ENCODE peak calls at places on chromosomes 3 and 15, in eight cellular contexts. One of them, this sample, is unnamed.

GRCh38 chr3:65597225-65597951 is 441.3 kb downstream of the MAGI1 start:
- DNase-seq in CD8-positive, alpha-beta T cell: no peak
- DNase-seq in tibial nerve: no peak
- DNase-seq in choroid plexus epithelial cell: no peak
- DNase-seq in astrocyte of the spinal cord: no peak
- DNase-seq in stomach: peak; percentile 34
- DNase-seq in fibroblast of pulmonary artery: peak; percentile 35
- DNase-seq in testis: peak; percentile 20
- DNase-seq in this sample: peak; percentile 25

GRCh38 chr15:99749386-99749785 is 16.1 kb upstream of the LYSMD4 start:
- DNase-seq in CD8-positive, alpha-beta T cell: no peak
- DNase-seq in tibial nerve: no peak
- DNase-seq in choroid plexus epithelial cell: no peak
- DNase-seq in astrocyte of the spinal cord: no peak
- DNase-seq in stomach: no peak
- DNase-seq in fibroblast of pulmonary artery: no peak
- DNase-seq in testis: no peak
- DNase-seq in this sample: no peak

GRCh38 chr3:94433811-94434210 is 370.9 kb downstream of the NSUN3 start:
- DNase-seq in CD8-positive, alpha-beta T cell: no peak
- DNase-seq in tibial nerve: no peak
- DNase-seq in choroid plexus epithelial cell: peak; percentile 62
- DNase-seq in astrocyte of the spinal cord: peak; percentile 22
- DNase-seq in stomach: no peak
- DNase-seq in fibroblast of pulmonary artery: peak; percentile 44
- DNase-seq in testis: no peak
- DNase-seq in this sample: no peak

GRCh38 chr3:122421101-122421500 is 5.2 kb upstream of the WDR5B start:
- DNase-seq in CD8-positive, alpha-beta T cell: no peak
- DNase-seq in tibial nerve: no peak
- DNase-seq in choroid plexus epithelial cell: no peak
- DNase-seq in astrocyte of the spinal cord: no peak
- DNase-seq in stomach: no peak
- DNase-seq in fibroblast of pulmonary artery: no peak
- DNase-seq in testis: no peak
- DNase-seq in this sample: no peak

GRCh38 chr3:126543457-126544090 is 15.2 kb downstream of the C3orf22 start:
- DNase-seq in CD8-positive, alpha-beta T cell: no peak
- DNase-seq in tibial nerve: no peak
- DNase-seq in choroid plexus epithelial cell: no peak
- DNase-seq in astrocyte of the spinal cord: no peak
- DNase-seq in stomach: peak; percentile 10
- DNase-seq in fibroblast of pulmonary artery: no peak
- DNase-seq in testis: peak; percentile 7
- DNase-seq in this sample: no peak

GRCh38 chr3:179464296-179465092 is 13.2 kb upstream of the GNB4 start:
- DNase-seq in CD8-positive, alpha-beta T cell: no peak
- DNase-seq in tibial nerve: no peak
- DNase-seq in choroid plexus epithelial cell: no peak
- DNase-seq in astrocyte of the spinal cord: no peak
- DNase-seq in stomach: no peak
- DNase-seq in fibroblast of pulmonary artery: no peak
- DNase-seq in testis: no peak
- DNase-seq in this sample: no peak

GRCh38 chr3:119662604-119663377 is 2.4 kb upstream of the POPDC2 start:
- DNase-seq in CD8-positive, alpha-beta T cell: no peak
- DNase-seq in tibial nerve: no peak
- DNase-seq in choroid plexus epithelial cell: peak; percentile 63
- DNase-seq in astrocyte of the spinal cord: peak; percentile 17
- DNase-seq in stomach: no peak
- DNase-seq in fibroblast of pulmonary artery: peak; percentile 45
- DNase-seq in testis: peak; percentile 53
- DNase-seq in this sample: peak; percentile 55

GRCh38 chr3:101158374-101158773 is 162.0 kb downstream of the IMPG2 start:
- DNase-seq in CD8-positive, alpha-beta T cell: no peak
- DNase-seq in tibial nerve: no peak
- DNase-seq in choroid plexus epithelial cell: no peak
- DNase-seq in astrocyte of the spinal cord: no peak
- DNase-seq in stomach: no peak
- DNase-seq in fibroblast of pulmonary artery: no peak
- DNase-seq in testis: no peak
- DNase-seq in this sample: peak; percentile 8

GRCh38 chr15:36108539-36108938 is 470.9 kb upstream of the CDIN1 start:
- DNase-seq in CD8-positive, alpha-beta T cell: no peak
- DNase-seq in tibial nerve: no peak
- DNase-seq in choroid plexus epithelial cell: no peak
- DNase-seq in astrocyte of the spinal cord: no peak
- DNase-seq in stomach: no peak
- DNase-seq in fibroblast of pulmonary artery: no peak
- DNase-seq in testis: no peak
- DNase-seq in this sample: no peak

GRCh38 chr3:111627092-111627491 is 31.9 kb upstream of the ZBED2 start:
- DNase-seq in CD8-positive, alpha-beta T cell: no peak
- DNase-seq in tibial nerve: no peak
- DNase-seq in choroid plexus epithelial cell: peak; percentile 9
- DNase-seq in astrocyte of the spinal cord: no peak
- DNase-seq in stomach: no peak
- DNase-seq in fibroblast of pulmonary artery: no peak
- DNase-seq in testis: no peak
- DNase-seq in this sample: no peak

GRCh38 chr3:85342915-85343314 is 384.1 kb downstream of the CADM2 start:
- DNase-seq in CD8-positive, alpha-beta T cell: no peak
- DNase-seq in tibial nerve: no peak
- DNase-seq in choroid plexus epithelial cell: peak; percentile 30
- DNase-seq in astrocyte of the spinal cord: no peak
- DNase-seq in stomach: no peak
- DNase-seq in fibroblast of pulmonary artery: no peak
- DNase-seq in testis: peak; percentile 35
- DNase-seq in this sample: no peak

GRCh38 chr3:128965818-128966217 is 28.1 kb downstream of the CFAP92 start:
- DNase-seq in CD8-positive, alpha-beta T cell: no peak
- DNase-seq in tibial nerve: no peak
- DNase-seq in choroid plexus epithelial cell: no peak
- DNase-seq in astrocyte of the spinal cord: no peak
- DNase-seq in stomach: no peak
- DNase-seq in fibroblast of pulmonary artery: no peak
- DNase-seq in testis: no peak
- DNase-seq in this sample: no peak

GRCh38 chr15:94287794-94288246 is 56.5 kb downstream of the MCTP2 start:
- DNase-seq in CD8-positive, alpha-beta T cell: peak; percentile 27
- DNase-seq in tibial nerve: no peak
- DNase-seq in choroid plexus epithelial cell: no peak
- DNase-seq in astrocyte of the spinal cord: no peak
- DNase-seq in stomach: peak; percentile 31
- DNase-seq in fibroblast of pulmonary artery: no peak
- DNase-seq in testis: no peak
- DNase-seq in this sample: no peak

GRCh38 chr3:50587806-50588758 is 18.8 kb downstream of the HEMK1 start:
- DNase-seq in CD8-positive, alpha-beta T cell: peak; percentile 57
- DNase-seq in tibial nerve: no peak
- DNase-seq in choroid plexus epithelial cell: no peak
- DNase-seq in astrocyte of the spinal cord: no peak
- DNase-seq in stomach: no peak
- DNase-seq in fibroblast of pulmonary artery: no peak
- DNase-seq in testis: no peak
- DNase-seq in this sample: no peak

GRCh38 chr15:100020614-100021013 is 287.4 kb upstream of the LYSMD4 start:
- DNase-seq in CD8-positive, alpha-beta T cell: no peak
- DNase-seq in tibial nerve: no peak
- DNase-seq in choroid plexus epithelial cell: no peak
- DNase-seq in astrocyte of the spinal cord: no peak
- DNase-seq in stomach: no peak
- DNase-seq in fibroblast of pulmonary artery: no peak
- DNase-seq in testis: no peak
- DNase-seq in this sample: no peak

DNA sequence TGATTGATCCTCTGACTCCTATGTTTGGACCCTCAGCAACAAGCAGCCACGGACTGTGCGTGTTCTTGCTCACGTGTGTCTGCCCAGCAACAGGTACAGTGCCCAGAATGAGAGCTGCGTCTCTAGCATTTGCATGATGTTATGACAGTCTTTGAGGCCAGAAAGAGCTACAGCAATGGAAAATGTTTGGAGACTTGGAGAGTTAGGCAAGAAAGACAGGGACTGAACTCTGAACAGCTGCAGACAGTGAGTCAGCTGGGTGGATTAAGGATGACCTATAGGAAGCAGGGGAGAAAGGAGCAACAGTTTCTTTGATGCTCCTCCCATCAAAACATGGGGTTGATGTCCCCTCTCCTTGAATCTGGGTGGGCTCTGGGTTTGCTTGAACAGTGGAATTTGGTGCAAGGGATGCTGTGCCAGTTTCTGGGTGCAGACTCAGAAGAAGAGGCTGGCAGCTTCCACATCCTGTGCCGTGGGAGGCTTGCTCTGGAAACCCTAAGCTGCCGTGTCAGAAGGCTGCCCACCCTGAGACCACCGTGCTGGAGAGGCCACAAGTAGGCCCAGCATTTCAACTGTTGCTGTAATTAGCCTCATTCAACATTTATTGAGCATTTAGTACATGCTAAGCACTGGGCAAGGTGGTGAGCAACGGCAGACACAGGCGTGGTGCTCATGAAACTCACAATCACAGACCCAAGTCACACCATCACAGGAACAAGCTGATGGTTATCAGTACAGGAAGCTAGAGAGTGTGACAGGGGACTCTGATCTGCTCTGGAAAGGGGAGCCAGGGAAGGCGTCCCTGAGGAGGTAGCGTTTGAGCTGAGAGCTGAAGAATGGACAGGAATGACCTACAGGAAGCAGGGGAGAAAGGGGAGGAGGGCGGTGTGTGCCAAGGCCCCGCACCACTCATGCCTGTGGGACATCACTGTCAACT is 21.7 kb downstream of the CCR9 start:
- DNase-seq in CD8-positive, alpha-beta T cell: no peak
- DNase-seq in tibial nerve: no peak
- DNase-seq in choroid plexus epithelial cell: peak; percentile 67
- DNase-seq in astrocyte of the spinal cord: peak; percentile 14
- DNase-seq in stomach: no peak
- DNase-seq in fibroblast of pulmonary artery: peak; percentile 42
- DNase-seq in testis: no peak
- DNase-seq in this sample: peak; percentile 61
- H3K4me3 ChIP-seq in CD8-positive, alpha-beta T cell: no peak overlapping the region
- H3K4me3 ChIP-seq in tibial nerve: no peak overlapping the region
- H3K4me3 ChIP-seq in choroid plexus epithelial cell: no peak overlapping the region
- H3K4me3 ChIP-seq in astrocyte of the spinal cord: no peak overlapping the region
- H3K4me3 ChIP-seq in stomach: no peak overlapping the region
- H3K4me3 ChIP-seq in fibroblast of pulmonary artery: no peak overlapping the region
- H3K4me3 ChIP-seq in testis: no peak overlapping the region
- H3K4me3 ChIP-seq in this sample: no peak overlapping the region

GRCh38 chr3:180600473-180600872 is 1.5 kb upstream of the TTC14 start:
- DNase-seq in CD8-positive, alpha-beta T cell: no peak
- DNase-seq in tibial nerve: no peak
- DNase-seq in choroid plexus epithelial cell: no peak
- DNase-seq in astrocyte of the spinal cord: no peak
- DNase-seq in stomach: no peak
- DNase-seq in fibroblast of pulmonary artery: no peak
- DNase-seq in testis: no peak
- DNase-seq in this sample: no peak

GRCh38 chr3:180601688-180602666 is at the start of gene TTC14:
- DNase-seq in CD8-positive, alpha-beta T cell: peak; percentile 91
- DNase-seq in tibial nerve: peak; percentile 78
- DNase-seq in choroid plexus epithelial cell: peak; percentile 97
- DNase-seq in astrocyte of the spinal cord: peak; percentile 97
- DNase-seq in stomach: peak; percentile 86
- DNase-seq in fibroblast of pulmonary artery: peak; percentile 97
- DNase-seq in testis: peak; percentile 97
- DNase-seq in this sample: peak; percentile 96
- TF ChIP-seq CTCF in CD8-positive, alpha-beta T cell: no peak
- TF ChIP-seq CTCF in tibial nerve: no peak
- TF ChIP-seq CTCF in choroid plexus epithelial cell: no peak
- TF ChIP-seq CTCF in astrocyte of the spinal cord: no peak
- TF ChIP-seq CTCF in stomach: no peak
- TF ChIP-seq CTCF in fibroblast of pulmonary artery: no peak
- TF ChIP-seq CTCF in testis: peak; percentile 9
- TF ChIP-seq CTCF in this sample: no peak

DNA sequence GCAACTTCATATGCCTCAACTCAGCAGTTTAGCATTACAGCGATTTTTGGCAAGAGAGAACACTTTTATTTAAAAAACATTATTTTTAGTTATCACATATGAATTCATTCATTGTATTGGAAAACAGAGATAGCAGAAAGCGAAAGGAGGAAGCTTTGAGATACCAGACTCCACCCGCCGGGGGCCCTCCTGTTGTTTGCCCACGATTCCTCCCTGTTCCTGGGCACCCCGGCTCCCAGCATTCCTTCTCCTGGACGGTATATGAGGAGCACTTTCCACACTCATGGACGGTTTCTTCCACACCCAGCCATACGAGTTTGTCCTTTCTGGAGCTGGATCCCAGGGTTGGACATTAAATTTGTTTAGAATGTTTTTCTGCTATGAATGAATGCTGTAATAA is 18.2 kb downstream of the APBA2 start:
- DNase-seq in CD8-positive, alpha-beta T cell: no peak
- DNase-seq in tibial nerve: no peak
- DNase-seq in choroid plexus epithelial cell: no peak
- DNase-seq in astrocyte of the spinal cord: no peak
- DNase-seq in stomach: no peak
- DNase-seq in fibroblast of pulmonary artery: no peak
- DNase-seq in testis: no peak
- DNase-seq in this sample: no peak
- H3K4me3 ChIP-seq in CD8-positive, alpha-beta T cell: no peak overlapping the region
- H3K4me3 ChIP-seq in tibial nerve: no peak overlapping the region
- H3K4me3 ChIP-seq in choroid plexus epithelial cell: no peak overlapping the region
- H3K4me3 ChIP-seq in astrocyte of the spinal cord: no peak overlapping the region
- H3K4me3 ChIP-seq in stomach: no peak overlapping the region
- H3K4me3 ChIP-seq in fibroblast of pulmonary artery: no peak overlapping the region
- H3K4me3 ChIP-seq in testis: no peak overlapping the region
- H3K4me3 ChIP-seq in this sample: no peak overlapping the region

GRCh38 chr3:186648851-186649250 is 8.7 kb downstream of the FETUB start:
- DNase-seq in CD8-positive, alpha-beta T cell: no peak
- DNase-seq in tibial nerve: no peak
- DNase-seq in choroid plexus epithelial cell: no peak
- DNase-seq in astrocyte of the spinal cord: no peak
- DNase-seq in stomach: no peak
- DNase-seq in fibroblast of pulmonary artery: no peak
- DNase-seq in testis: no peak
- DNase-seq in this sample: no peak

GRCh38 chr3:186653079-186653710 is 12.6 kb upstream of the HRG start:
- DNase-seq in CD8-positive, alpha-beta T cell: no peak
- DNase-seq in tibial nerve: no peak
- DNase-seq in choroid plexus epithelial cell: no peak
- DNase-seq in astrocyte of the spinal cord: no peak
- DNase-seq in stomach: no peak
- DNase-seq in fibroblast of pulmonary artery: no peak
- DNase-seq in testis: no peak
- DNase-seq in this sample: no peak

GRCh38 chr3:186651678-186652215 is 11.5 kb downstream of the FETUB start:
- DNase-seq in CD8-positive, alpha-beta T cell: no peak
- DNase-seq in tibial nerve: no peak
- DNase-seq in choroid plexus epithelial cell: no peak
- DNase-seq in astrocyte of the spinal cord: no peak
- DNase-seq in stomach: no peak
- DNase-seq in fibroblast of pulmonary artery: no peak
- DNase-seq in testis: no peak
- DNase-seq in this sample: no peak

GRCh38 chr3:186653984-186654383 is 11.8 kb upstream of the HRG start:
- DNase-seq in CD8-positive, alpha-beta T cell: no peak
- DNase-seq in tibial nerve: no peak
- DNase-seq in choroid plexus epithelial cell: no peak
- DNase-seq in astrocyte of the spinal cord: no peak
- DNase-seq in stomach: no peak
- DNase-seq in fibroblast of pulmonary artery: peak; percentile 3
- DNase-seq in testis: no peak
- DNase-seq in this sample: no peak
- TF ChIP-seq CTCF in CD8-positive, alpha-beta T cell: no peak
- TF ChIP-seq CTCF in tibial nerve: no peak
- TF ChIP-seq CTCF in choroid plexus epithelial cell: peak; percentile 21
- TF ChIP-seq CTCF in astrocyte of the spinal cord: peak; percentile 20
- TF ChIP-seq CTCF in stomach: no peak
- TF ChIP-seq CTCF in fibroblast of pulmonary artery: no peak
- TF ChIP-seq CTCF in testis: no peak
- TF ChIP-seq CTCF in this sample: no peak

This sample was measured in AG10803.